ENCODE peak calls at places on chromosome 5, in six cellular contexts. D, F, J, U, W and Y are unnamed samples.
A peak's percentile ranks its signal among the peaks of the same experiment; 100 is the strongest.

GRCh38 chr5:155029240-155029639 is 15.7 kb downstream of the KIF4B start:
- DNase-seq in W (no peak), J (no peak), D (no peak), F (no peak), U (no peak), Y (no peak)

GRCh38 chr5:42514759-42515158 is 91.5 kb downstream of the GHR start:
- DNase-seq in J (no peak), W (no peak), F (peak; percentile 49), U (no peak), D (no peak), Y (no peak)

GRCh38 chr5:172123269-172123692 is 64.7 kb downstream of the STK10 start:
- DNase-seq in D (no peak), J (peak; percentile 56), F (peak; percentile 51), W (no peak), U (no peak), Y (no peak)

GRCh38 chr5:140569197-140569596 is 4.6 kb downstream of the SLC35A4 start:
- DNase-seq in F (no peak), U (no peak), J (no peak), D (no peak), W (peak; percentile 55), Y (no peak)

GRCh38 chr5:159286420-159287035 is 23.4 kb downstream of the UBLCP1 start:
- DNase-seq in J (no peak), U (no peak), D (peak; percentile 47), W (no peak), F (peak; percentile 64), Y (no peak)

GRCh38 chr5:3599283-3600105 is 3.9 kb downstream of the IRX1 start:
- DNase-seq in D (no peak), U (no peak), W (no peak), F (peak; percentile 75), J (no peak), Y (no peak)

GRCh38 chr5:140481758-140482157 is 65.7 kb upstream of the EIF4EBP3 start:
- DNase-seq in D (no peak), W (no peak), U (no peak), F (no peak), J (no peak), Y (no peak)

GRCh38 chr5:139275536-139276297 is 17.8 kb upstream of the MATR3 start:
- DNase-seq in D (no peak), U (no peak), F (no peak), J (no peak), W (no peak), Y (no peak)

GRCh38 chr5:179763215-179763945 is 30.4 kb upstream of the LTC4S start:
- DNase-seq in W (peak; percentile 82), F (peak; percentile 87), J (peak; percentile 71), U (peak; percentile 75), D (peak; percentile 85), Y (peak; percentile 77)

GRCh38 chr5:168740821-168741213 is 161.6 kb upstream of the PANK3 start:
- DNase-seq in U (no peak), D (peak; percentile 19), W (peak; percentile 71), J (no peak), F (no peak), Y (no peak)

GRCh38 chr5:52504584-52505240 is 283.0 kb upstream of the ITGA1 start:
- DNase-seq in U (no peak), D (no peak), J (no peak), W (no peak), F (no peak), Y (no peak)

GRCh38 chr5:76271836-76272235 is 131.2 kb upstream of the IQGAP2 start:
- DNase-seq in F (no peak), W (no peak), J (no peak), D (no peak), U (no peak), Y (no peak)

GRCh38 chr5:89844548-89844947 is 565.0 kb downstream of the CETN3 start:
- DNase-seq in W (no peak), D (no peak), F (peak; percentile 30), U (no peak), J (no peak), Y (no peak)

GRCh38 chr5:104412649-104413240 is 850.2 kb upstream of the NUDT12 start:
- DNase-seq in F (peak; percentile 77), D (peak; percentile 26), J (no peak), U (no peak), W (no peak), Y (no peak)

GRCh38 chr5:108521841-108522506 is 140.1 kb upstream of the FBXL17 start:
- DNase-seq in J (no peak), F (peak; percentile 89), D (peak; percentile 71), U (no peak), W (no peak), Y (no peak)

GRCh38 chr5:84242286-84242685 is 142.4 kb downstream of the EDIL3 start:
- DNase-seq in W (no peak), D (no peak), J (no peak), U (no peak), F (no peak), Y (no peak)

GRCh38 chr5:139413153-139413552 is 9.3 kb upstream of the SPATA24 start:
- DNase-seq in J (no peak), D (no peak), U (no peak), F (no peak), W (no peak), Y (no peak)

DNA sequence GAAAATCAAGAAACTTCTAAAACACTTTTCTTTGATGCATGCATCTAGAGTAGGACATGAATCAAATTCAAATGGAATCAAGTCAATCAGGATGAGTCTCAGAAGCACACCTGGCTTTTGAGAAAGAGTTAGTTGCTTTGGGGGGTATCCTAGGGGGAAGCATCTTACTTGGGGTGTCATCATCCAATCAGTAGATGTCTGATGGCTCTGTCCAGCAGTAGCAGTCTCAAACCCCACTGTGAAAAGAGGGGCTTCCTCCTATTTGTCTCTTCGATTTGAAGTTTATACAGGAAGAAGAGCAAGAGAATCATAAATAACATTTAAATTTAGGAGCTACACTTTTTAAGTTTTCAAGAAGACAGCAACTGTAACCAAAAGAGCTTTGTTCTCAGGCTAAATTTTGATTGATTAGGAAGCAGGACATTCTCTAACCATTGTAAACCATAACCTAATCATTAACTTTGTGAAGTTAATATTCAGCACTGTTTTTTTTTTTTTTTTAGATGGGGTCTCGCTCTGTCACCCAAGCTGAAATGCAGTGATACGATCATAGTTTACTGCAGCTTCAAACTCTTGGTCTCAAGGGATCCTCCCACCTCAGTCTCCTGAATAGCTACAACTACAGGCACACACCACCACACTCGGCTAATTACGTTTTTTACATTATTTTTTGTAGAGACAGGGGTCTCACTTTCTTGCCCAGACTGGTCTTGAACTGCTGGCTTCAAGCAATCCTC is 614.7 kb downstream of the CSNK1G3 start:
- DNase-seq in W (no peak), U (no peak), J (no peak), D (no peak), F (no peak), Y (no peak)
- H3K36me3 ChIP-seq in W (no peaks in the 10 kb centered on the region), U (no peaks in the 10 kb centered on the region), J (no peaks in the 10 kb centered on the region), D (no peaks in the 10 kb centered on the region), F (no peaks in the 10 kb centered on the region), Y (no peaks in the 10 kb centered on the region)

GRCh38 chr5:124239572-124239971 is 506.9 kb downstream of the ZNF608 start:
- DNase-seq in D (no peak), F (no peak), J (no peak), U (no peak), W (no peak), Y (no peak)
- TF ChIP-seq POLR2AphosphoS5 in D (no peak), F (no peak), J (no peak), U (no peak), W (no peak), Y (no peak)

GRCh38 chr5:137935694-137936093 is 46.4 kb downstream of the PKD2L2 start:
- DNase-seq in J (no peak), D (no peak), F (no peak), U (no peak), W (no peak), Y (no peak)

GRCh38 chr5:137939331-137939730 is 50.1 kb downstream of the PKD2L2 start:
- DNase-seq in F (no peak), W (no peak), U (no peak), J (no peak), D (no peak), Y (no peak)

GRCh38 chr5:137933491-137933911 is 44.2 kb downstream of the PKD2L2 start:
- DNase-seq in U (no peak), J (no peak), W (no peak), D (peak; percentile 35), F (no peak), Y (no peak)

GRCh38 chr5:137935190-137935589 is 45.9 kb downstream of the PKD2L2 start:
- DNase-seq in F (no peak), J (no peak), D (no peak), U (no peak), W (no peak), Y (no peak)

DNA sequence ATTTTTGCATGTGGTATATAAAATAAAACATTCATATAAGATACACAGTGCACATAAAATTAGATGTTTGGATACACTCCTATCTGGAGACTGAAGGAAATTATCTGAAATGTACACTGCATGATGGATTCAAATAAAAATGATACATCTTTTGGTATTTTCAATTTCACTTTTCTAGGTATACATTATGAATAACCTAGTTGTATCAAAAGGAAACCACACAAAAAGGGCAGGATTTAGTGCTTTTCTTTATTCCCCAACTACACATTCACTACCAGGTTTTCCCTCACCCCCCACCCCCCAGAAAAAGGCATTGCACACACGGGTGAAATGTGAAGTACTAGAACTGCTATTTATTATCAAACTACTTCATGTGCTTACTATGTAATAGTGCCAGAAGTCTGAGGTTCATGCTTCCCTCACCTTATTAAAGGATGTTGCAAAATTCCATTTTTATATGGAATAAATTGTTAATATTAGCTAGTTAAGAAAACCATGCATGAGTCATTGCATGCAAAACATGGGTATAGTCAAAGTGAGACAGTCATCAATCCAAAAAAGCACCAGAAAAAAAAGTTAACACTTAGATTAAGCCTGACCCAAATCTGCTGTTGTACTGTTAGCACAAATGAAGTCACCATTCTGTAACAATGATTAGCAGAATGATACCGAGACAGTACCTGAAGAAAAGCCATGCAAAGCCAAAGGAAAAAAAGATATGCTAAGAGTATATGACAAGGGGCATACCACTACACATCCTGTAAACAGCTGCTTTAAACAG is 49.3 kb downstream of the PKD2L2 start:
- DNase-seq in D (no peak), U (no peak), F (no peak), W (no peak), J (no peak), Y (no peak)
- H3K36me3 ChIP-seq in D (peaks cover 5% of the 10 kb centered on the region), U (peaks cover 7% of the 10 kb centered on the region), F (peaks cover 40% of the 10 kb centered on the region), W (peaks cover 74% of the 10 kb centered on the region), J (peaks cover 39% of the 10 kb centered on the region), Y (no peaks in the 10 kb centered on the region)

GRCh38 chr5:73486119-73486899 is 11.9 kb upstream of the BTF3 start:
- DNase-seq in U (no peak), W (no peak), J (no peak), D (no peak), F (peak; percentile 64), Y (no peak)

GRCh38 chr5:73487815-73488214 is 10.4 kb upstream of the BTF3 start:
- DNase-seq in W (no peak), D (no peak), F (peak; percentile 88), U (no peak), J (no peak), Y (no peak)

GRCh38 chr5:73490088-73490487 is 8.2 kb upstream of the BTF3 start:
- DNase-seq in U (no peak), W (no peak), D (no peak), J (no peak), F (no peak), Y (no peak)

GRCh38 chr5:73485715-73486114 is 12.5 kb upstream of the BTF3 start:
- DNase-seq in W (no peak), D (no peak), U (no peak), F (no peak), J (no peak), Y (no peak)

DNA sequence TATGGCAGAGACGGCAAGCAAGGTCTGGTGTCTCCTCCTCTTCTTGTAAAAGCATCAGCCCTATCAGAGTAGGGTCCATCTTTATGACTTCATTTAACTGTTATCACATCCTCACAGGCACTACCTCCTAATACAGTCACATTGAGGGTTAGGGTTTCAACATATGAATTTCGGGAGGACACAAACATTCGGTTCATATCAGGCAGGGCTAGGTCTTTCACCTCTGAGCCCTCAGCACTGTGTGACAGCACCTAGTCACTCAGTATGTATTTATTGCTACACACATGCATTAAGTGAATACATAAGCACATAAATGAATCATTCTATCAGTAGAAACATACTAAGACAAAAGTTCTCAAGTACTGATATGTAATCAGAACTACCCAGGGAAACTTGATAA is 9.4 kb upstream of the BTF3 start:
- DNase-seq in F (no peak), D (no peak), U (no peak), J (no peak), W (no peak), Y (no peak)
- TF ChIP-seq POLR2AphosphoS5 in F (no peak), D (no peak), U (no peak), J (no peak), W (no peak), Y (no peak)